ENCODE peak calls at places on chromosomes 7 and 10, in seven cellular contexts. Q is HCT116, G is PC-3, J is neural progenitor cell, B is GM23338, E is hepatocyte, F is MM.1S. C is an unnamed sample.

GRCh38 chr7:18762189-18762588 is 266.6 kb downstream of the HDAC9 start:
- DNase-seq in Q (no peak), G (peak; percentile 31), J (no peak), B (no peak), E (no peak), F (no peak), C (peak; percentile 89)

GRCh38 chr7:20561466-20561865 is 54.0 kb upstream of the ABCB5 start:
- DNase-seq in Q (no peak), G (peak; percentile 64), J (no peak), B (no peak), E (no peak), F (no peak), C (no peak)

GRCh38 chr7:157527686-157528085 is 190.9 kb downstream of the DNAJB6 start:
- DNase-seq in Q (no peak), G (no peak), J (no peak), B (no peak), E (no peak), F (no peak), C (no peak)

GRCh38 chr10:74029943-74030342 is 32.0 kb downstream of the VCL start:
- DNase-seq in Q (no peak), G (no peak), J (no peak), B (no peak), E (no peak), F (no peak), C (no peak)

GRCh38 chr7:16264036-16264435 is 157.3 kb downstream of the CRPPA start:
- DNase-seq in Q (no peak), G (no peak), J (no peak), B (no peak), E (no peak), F (no peak), C (no peak)

GRCh38 chr7:38727184-38727940 is 96.2 kb upstream of the AMPH start:
- DNase-seq in Q (no peak), G (peak; percentile 63), J (no peak), B (no peak), E (no peak), F (no peak), C (no peak)

GRCh38 chr7:28660132-28660531 is 247.8 kb downstream of the CREB5 start:
- DNase-seq in Q (no peak), G (no peak), J (no peak), B (no peak), E (no peak), F (no peak), C (no peak)

GRCh38 chr7:45938626-45939302 is 17.7 kb upstream of the IGFBP3 start:
- DNase-seq in Q (no peak), G (no peak), J (peak; percentile 48), B (peak; percentile 81), E (no peak), F (peak; percentile 75), C (no peak)

GRCh38 chr7:70356975-70357374 is 758.7 kb downstream of the AUTS2 start:
- DNase-seq in Q (no peak), G (no peak), J (no peak), B (no peak), E (no peak), F (no peak), C (no peak)

GRCh38 chr10:125144693-125145623 is 15.4 kb downstream of the CTBP2 start:
- DNase-seq in Q (peak; percentile 61), G (no peak), J (peak; percentile 58), B (peak; percentile 81), E (no peak), F (no peak), C (peak; percentile 83)

GRCh38 chr10:42428534-42428933 is 209.8 kb downstream of the ZNF33B start:
- DNase-seq in Q (peak; percentile 3), G (peak; percentile 66), J (no peak), B (peak; percentile 12), E (no peak), F (peak; percentile 12), C (peak; percentile 28)

GRCh38 chr10:15808204-15808797 is 52.0 kb downstream of the MINDY3 start:
- DNase-seq in Q (no peak), G (no peak), J (no peak), B (no peak), E (peak; percentile 10), F (no peak), C (no peak)

GRCh38 chr7:114630186-114630824 is 215.7 kb downstream of the FOXP2 start:
- DNase-seq in Q (no peak), G (no peak), J (peak; percentile 36), B (peak; percentile 27), E (peak; percentile 12), F (no peak), C (no peak)

GRCh38 chr7:55588976-55589604 is 16.8 kb upstream of the VOPP1 start:
- DNase-seq in Q (no peak), G (no peak), J (no peak), B (no peak), E (no peak), F (no peak), C (no peak)

GRCh38 chr10:71448146-71448545 is 51.4 kb downstream of the CDH23 start:
- DNase-seq in Q (no peak), G (no peak), J (no peak), B (no peak), E (no peak), F (no peak), C (no peak)

GRCh38 chr7:157021071-157021891 is 10.8 kb upstream of the MNX1 start:
- DNase-seq in Q (no peak), G (no peak), J (peak; percentile 74), B (peak; percentile 60), E (no peak), F (no peak), C (no peak)

GRCh38 chr7:155693826-155694225 is 49.4 kb downstream of the RBM33 start:
- DNase-seq in Q (no peak), G (no peak), J (no peak), B (no peak), E (no peak), F (no peak), C (no peak)

GRCh38 chr7:51316666-51317581 is at the start of gene COBL:
- DNase-seq in Q (no peak), G (peak; percentile 29), J (peak; percentile 72), B (peak; percentile 86), E (peak; percentile 86), F (no peak), C (peak; percentile 38)

GRCh38 chr7:86793129-86793528 is 149.4 kb downstream of the GRM3 start:
- DNase-seq in Q (no peak), G (no peak), J (no peak), B (no peak), E (no peak), F (no peak), C (no peak)

DNA sequence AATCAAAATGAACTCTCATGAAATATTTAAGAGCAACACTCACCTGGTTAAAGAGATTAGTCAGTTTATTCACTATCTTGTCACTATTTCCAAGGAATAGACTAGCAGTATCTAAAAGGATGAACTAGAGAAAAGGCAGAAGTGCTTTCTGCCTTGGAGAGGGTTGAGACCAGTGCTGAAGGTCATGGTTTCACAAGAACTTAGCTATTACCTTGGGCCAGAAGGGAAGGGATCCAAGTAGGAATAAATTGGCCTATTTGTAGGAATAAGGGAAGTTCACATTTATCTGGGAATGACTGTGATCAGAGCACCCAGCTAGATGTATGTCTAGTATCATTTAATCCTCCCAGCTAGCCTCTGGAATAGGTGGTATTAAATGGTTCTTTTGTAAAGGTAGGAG is 347.2 kb downstream of the LRMDA start:
- DNase-seq in Q (no peak), G (no peak), J (no peak), B (no peak), E (no peak), F (no peak), C (no peak)
- TF ChIP-seq EZH2 in Q (no peak), G (no peak), J (no peak), B (no peak), E (no peak), F (no peak), C (no peak)

GRCh38 chr7:131618391-131618790 is 62.0 kb upstream of the PODXL start:
- DNase-seq in Q (no peak), G (peak; percentile 28), J (no peak), B (no peak), E (no peak), F (no peak), C (no peak)
- TF ChIP-seq EZH2phosphoT487 in Q (no peak), G (no peak), J (no peak), B (no peak), E (no peak), F (no peak), C (no peak)

DNA sequence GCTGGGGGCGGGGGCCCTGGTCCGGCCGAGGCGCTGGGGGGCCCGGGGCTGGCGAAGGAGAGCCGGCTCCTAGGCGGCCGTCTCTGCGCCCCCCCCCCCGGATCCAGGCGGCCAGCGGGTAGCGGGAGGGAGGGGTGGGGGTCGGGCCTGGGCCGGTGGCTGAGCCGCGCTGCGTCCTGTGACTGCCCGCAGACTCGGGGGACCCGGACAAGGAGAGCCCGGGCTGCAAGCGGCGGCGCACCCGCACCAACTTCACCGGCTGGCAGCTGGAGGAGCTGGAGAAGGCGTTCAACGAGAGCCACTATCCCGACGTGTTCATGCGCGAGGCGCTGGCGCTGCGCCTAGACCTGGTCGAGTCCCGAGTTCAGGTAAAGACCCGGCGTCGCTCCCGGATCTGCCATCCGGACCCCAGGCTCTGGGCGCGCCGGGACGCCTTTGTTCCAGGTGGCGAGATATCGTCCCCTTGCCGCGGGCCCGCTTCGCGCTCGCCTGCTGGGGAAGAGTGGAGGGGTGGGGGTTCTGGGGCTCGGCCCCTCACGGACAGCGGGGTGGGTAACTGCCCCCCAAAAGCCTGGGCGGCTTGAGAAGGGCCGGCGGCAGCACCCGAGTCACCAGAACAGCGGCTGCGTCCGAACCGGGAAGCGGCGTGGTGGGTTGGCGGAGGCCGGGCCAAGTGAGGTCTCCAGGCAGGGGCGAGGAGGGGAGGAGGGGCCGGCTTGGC is 816 bp downstream of the UNCX start:
- DNase-seq in Q (no peak), G (no peak), J (peak; percentile 66), B (peak; percentile 62), E (no peak), F (no peak), C (no peak)
- TF ChIP-seq EZH2 in Q (no peak), G (no peak), J (peak; percentile 100), B (peak; percentile 96), E (peak; percentile 96), F (no peak), C (no peak)

DNA sequence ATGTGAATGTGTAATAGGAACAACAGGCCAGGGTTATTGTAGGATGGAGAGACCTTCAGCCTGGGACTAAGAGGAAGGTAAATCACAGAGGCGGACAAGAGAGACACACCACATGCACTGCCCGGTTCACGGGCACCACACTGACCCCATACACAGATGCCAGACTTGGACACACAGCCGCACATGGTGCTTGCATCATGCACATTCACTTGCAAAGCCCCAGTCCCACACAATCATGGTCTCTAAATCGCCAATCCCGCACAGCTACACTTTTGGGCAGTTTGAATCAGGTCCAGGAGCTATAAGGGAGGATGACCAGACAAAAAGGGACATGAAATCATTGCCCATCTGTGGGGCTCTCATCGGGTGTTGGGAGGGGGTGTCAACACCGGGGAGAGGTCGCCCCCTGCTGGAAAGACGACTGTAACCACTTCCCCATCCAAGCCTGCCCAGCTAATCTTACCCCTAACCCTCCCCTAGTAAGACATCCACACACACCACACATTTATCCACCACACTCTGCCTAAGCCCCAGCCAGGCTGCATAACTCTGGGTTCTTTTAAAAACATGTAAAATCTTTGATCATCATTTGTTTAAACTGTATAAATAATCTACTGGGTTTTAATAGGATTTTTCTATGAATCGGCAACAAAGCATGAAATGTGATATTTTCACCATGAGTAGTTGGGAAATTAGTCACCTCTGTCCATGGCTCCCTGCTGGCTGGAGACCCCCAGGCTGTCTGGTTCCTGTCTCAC is 40.5 kb upstream of the SLF2 start:
- DNase-seq in Q (peak; percentile 51), G (peak; percentile 38), J (peak; percentile 85), B (peak; percentile 86), E (peak; percentile 68), F (peak; percentile 30), C (peak; percentile 55)
- TF ChIP-seq EZH2phosphoT487 in Q (no peak), G (no peak), J (no peak), B (no peak), E (no peak), F (no peak), C (no peak)